ENCODE peak calls at places on chromosomes 7 and 10, in nine cellular contexts. T is heart right ventricle, E is body of pancreas, P is uterus, L is foreskin keratinocyte, S is HCT116, J is brain microvascular endothelial cell, F is lower lobe of right lung, X is hepatocyte. U is an unnamed sample.

GRCh38 chr7:157738064-157738460 is 401.3 kb downstream of the DNAJB6 start:
- DNase-seq in T (no peak), P (no peak), S (no peak), E (no peak), L (no peak), J (no peak), F (no peak), X (peak; percentile 39), U (no peak)

GRCh38 chr10:78640981-78641646 is 427.7 kb upstream of the ZMIZ1 start:
- DNase-seq in T (no peak), L (no peak), E (no peak), P (no peak), F (no peak), J (no peak), X (no peak), S (no peak), U (no peak)

GRCh38 chr10:19999440-19999839 is 183.2 kb downstream of the PLXDC2 start:
- DNase-seq in F (no peak), J (no peak), T (no peak), X (peak; percentile 10), L (no peak), E (no peak), P (no peak), S (no peak), U (no peak)

GRCh38 chr10:12484945-12485805 is 135.8 kb downstream of the CAMK1D start:
- DNase-seq in L (no peak), P (no peak), J (peak; percentile 58), X (no peak), T (peak; percentile 55), E (peak; percentile 76), S (no peak), F (no peak), U (no peak)

GRCh38 chr10:65742851-65743250 is 1183.0 kb upstream of the LRRTM3 start:
- DNase-seq in S (no peak), E (no peak), P (no peak), J (no peak), T (no peak), F (no peak), L (no peak), X (no peak), U (no peak)

GRCh38 chr7:74252893-74253292 is 1.3 kb downstream of the RFC2 start:
- DNase-seq in L (no peak), S (no peak), T (no peak), X (no peak), P (no peak), F (no peak), E (peak; percentile 82), J (no peak), U (no peak)

GRCh38 chr7:80941206-80941758 is 22.4 kb upstream of the SEMA3C start:
- DNase-seq in E (no peak), X (peak; percentile 19), S (no peak), J (peak; percentile 40), L (peak; percentile 97), T (no peak), P (no peak), F (no peak), U (peak; percentile 69)

GRCh38 chr7:76069238-76069638 is 21.3 kb downstream of the MDH2 start:
- DNase-seq in L (peak; percentile 91), T (peak; percentile 38), S (peak; percentile 65), E (peak; percentile 45), F (peak; percentile 72), X (peak; percentile 77), P (peak; percentile 72), J (peak; percentile 73), U (peak; percentile 87)

GRCh38 chr7:33886100-33886623 is 19.2 kb upstream of the BMPER start:
- DNase-seq in P (no peak), X (peak; percentile 26), T (no peak), S (no peak), L (no peak), F (no peak), E (no peak), J (no peak), U (peak; percentile 10)

GRCh38 chr7:139626817-139627216 is 103.3 kb downstream of the CLEC2L start:
- DNase-seq in P (no peak), E (no peak), X (no peak), T (no peak), S (no peak), J (no peak), F (no peak), L (no peak), U (no peak)

GRCh38 chr7:106775552-106775936 is 89.5 kb upstream of the PIK3CG start:
- DNase-seq in S (peak; percentile 97), P (no peak), F (no peak), E (no peak), L (peak; percentile 79), J (peak; percentile 75), X (no peak), T (no peak), U (peak; percentile 75)

GRCh38 chr10:33485276-33485675 is 150.8 kb upstream of the NRP1 start:
- DNase-seq in X (no peak), F (no peak), L (no peak), S (no peak), T (no peak), E (no peak), J (no peak), P (no peak), U (no peak)

GRCh38 chr7:74302745-74303221 is 13.6 kb downstream of the CLIP2 start:
- DNase-seq in P (no peak), X (no peak), F (no peak), T (no peak), S (no peak), L (no peak), J (no peak), E (peak; percentile 32), U (no peak)

GRCh38 chr7:74001150-74001494 is 26.9 kb upstream of the ELN start:
- DNase-seq in F (no peak), L (no peak), J (no peak), X (no peak), P (no peak), E (no peak), S (no peak), T (no peak), U (no peak)

GRCh38 chr7:26567263-26567662 is 275.6 kb downstream of the SNX10 start:
- DNase-seq in T (no peak), E (no peak), P (no peak), X (no peak), L (no peak), F (no peak), J (no peak), S (no peak), U (no peak)

GRCh38 chr10:50512214-50512595 is 111.6 kb downstream of the SGMS1 start:
- DNase-seq in F (no peak), T (no peak), J (no peak), X (no peak), P (no peak), L (no peak), S (no peak), E (no peak), U (no peak)

GRCh38 chr7:67754651-67755050 is 758.0 kb downstream of the TYW1 start:
- DNase-seq in F (no peak), S (no peak), J (no peak), L (no peak), P (no peak), X (no peak), E (no peak), T (no peak), U (no peak)

GRCh38 chr7:53596230-53596629 is 560.8 kb downstream of the POM121L12 start:
- DNase-seq in P (no peak), T (no peak), E (no peak), J (no peak), F (no peak), L (peak; percentile 42), S (no peak), X (peak; percentile 37), U (peak; percentile 48)

DNA sequence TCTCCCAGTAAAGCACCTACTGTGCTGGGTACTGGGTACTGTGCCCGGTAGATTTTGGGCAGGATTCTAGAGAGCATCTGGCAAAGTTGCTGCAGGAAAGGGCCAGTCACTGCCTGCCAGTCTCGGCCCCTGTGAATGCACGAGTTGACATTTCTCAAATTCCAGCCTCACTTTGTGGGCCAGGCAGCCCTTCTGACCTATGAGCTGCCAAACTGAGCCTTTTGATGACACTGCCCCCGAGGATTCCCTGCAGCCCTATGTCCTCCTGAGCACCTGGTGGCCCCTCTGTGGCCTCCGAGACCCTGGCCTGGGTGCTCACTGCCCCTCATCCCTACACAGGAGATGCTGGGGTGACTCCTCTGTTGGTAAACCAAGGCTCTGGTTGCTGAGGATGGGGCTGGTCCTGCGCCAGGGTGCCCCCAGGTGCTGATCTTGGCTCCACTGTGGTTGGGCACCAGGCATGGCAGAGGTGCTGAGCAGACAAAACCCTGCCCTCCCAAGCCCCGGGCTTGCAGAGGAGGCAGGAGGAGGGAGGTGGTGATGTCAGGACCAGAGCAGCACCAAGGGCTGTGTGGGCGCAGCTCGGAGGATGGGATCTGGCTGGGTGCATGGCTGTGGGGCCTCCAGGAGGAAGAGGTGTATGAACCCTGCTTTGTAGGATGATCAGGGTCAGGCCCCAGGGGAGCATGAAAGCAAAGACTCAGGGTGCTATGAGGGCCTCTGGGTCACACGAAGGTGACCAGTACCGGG is 16.2 kb downstream of the LHPP start:
- DNase-seq in F (no peak), T (no peak), E (no peak), P (no peak), J (no peak), X (no peak), L (peak; percentile 30), S (no peak), U (peak; percentile 14)
- TF ChIP-seq CTCF in F (no peak), T (no peak), E (no peak), P (no peak), J (no peak), X (no peak), L (no peak), S (no peak), U (no peak)

GRCh38 chr10:95542330-95542729 is 18.8 kb downstream of the SORBS1 start:
- DNase-seq in J (no peak), F (no peak), P (no peak), S (no peak), X (no peak), L (no peak), T (peak; percentile 71), E (no peak), U (no peak)
- H3K27ac ChIP-seq in J (no peak overlapping the region), F (peak overlapping the region; percentile 65), P (peak overlapping the region; percentile 8), S (no peak overlapping the region), X (peak overlapping the region; percentile 53), L (no peak overlapping the region), T (peak overlapping the region; percentile 69), E (peak overlapping the region; percentile 5), U (no peak overlapping the region)

GRCh38 chr7:51666261-51666660 is 349.7 kb upstream of the COBL start:
- DNase-seq in S (no peak), L (no peak), E (no peak), P (no peak), T (no peak), J (no peak), X (no peak), F (no peak), U (no peak)

GRCh38 chr7:51665045-51665785 is 348.6 kb upstream of the COBL start:
- DNase-seq in P (no peak), E (no peak), T (no peak), J (no peak), L (no peak), S (no peak), X (no peak), F (no peak), U (no peak)

GRCh38 chr7:51666751-51667150 is 350.1 kb upstream of the COBL start:
- DNase-seq in L (no peak), P (no peak), X (no peak), J (no peak), F (no peak), S (no peak), T (no peak), E (no peak), U (no peak)
- TF ChIP-seq CTCF in L (no peak), P (no peak), X (peak; percentile 50), J (no peak), F (no peak), S (no peak), T (no peak), E (no peak), U (no peak)

GRCh38 chr10:71271626-71272025 is 47.4 kb upstream of the SLC29A3 start:
- DNase-seq in J (no peak), T (no peak), E (no peak), S (no peak), X (no peak), L (no peak), P (no peak), F (no peak), U (no peak)
- H3K27ac ChIP-seq in J (no peak overlapping the region), T (no peak overlapping the region), E (no peak overlapping the region), S (no peak overlapping the region), X (no peak overlapping the region), L (no peak overlapping the region), P (no peak overlapping the region), F (no peak overlapping the region), U (peak overlapping the region; percentile 85)

U was measured in RWPE1.